ENCODE peak calls at places on chromosomes 6 and 20, in seven cellular contexts. One of them, this sample, is unnamed.

GRCh38 chr6:151375833-151376232 is 15.5 kb downstream of the ZBTB2 start:
- DNase-seq in heart right ventricle: no peak
- DNase-seq in cardiac fibroblast: no peak
- DNase-seq in left ventricle myocardium inferior: no peak
- DNase-seq in psoas muscle: no peak
- DNase-seq in fibroblast of the aortic adventitia: no peak
- DNase-seq in A549: no peak
- DNase-seq in this sample: no peak

GRCh38 chr20:25695532-25696383 is 895 bp downstream of the ZNF337 start:
- DNase-seq in A549: no peak
- DNase-seq in left ventricle myocardium inferior: no peak
- DNase-seq in cardiac fibroblast: peak; percentile 21
- DNase-seq in heart right ventricle: no peak
- DNase-seq in fibroblast of the aortic adventitia: peak; percentile 14
- DNase-seq in psoas muscle: no peak
- DNase-seq in this sample: no peak

GRCh38 chr6:130033999-130034814 is 15.8 kb downstream of the L3MBTL3 start:
- DNase-seq in heart right ventricle: no peak
- DNase-seq in A549: no peak
- DNase-seq in cardiac fibroblast: peak; percentile 54
- DNase-seq in psoas muscle: no peak
- DNase-seq in fibroblast of the aortic adventitia: peak; percentile 42
- DNase-seq in left ventricle myocardium inferior: no peak
- DNase-seq in this sample: peak; percentile 65

GRCh38 chr20:62321978-62322377 is 19.2 kb downstream of the ADRM1 start:
- DNase-seq in fibroblast of the aortic adventitia: no peak
- DNase-seq in heart right ventricle: peak; percentile 10
- DNase-seq in A549: no peak
- DNase-seq in left ventricle myocardium inferior: no peak
- DNase-seq in psoas muscle: no peak
- DNase-seq in cardiac fibroblast: no peak
- DNase-seq in this sample: no peak

GRCh38 chr6:104613416-104614001 is 246.2 kb downstream of the HACE1 start:
- DNase-seq in fibroblast of the aortic adventitia: no peak
- DNase-seq in left ventricle myocardium inferior: no peak
- DNase-seq in cardiac fibroblast: peak; percentile 28
- DNase-seq in heart right ventricle: no peak
- DNase-seq in A549: no peak
- DNase-seq in psoas muscle: no peak
- DNase-seq in this sample: peak; percentile 89

GRCh38 chr6:109117346-109118035 is 22.2 kb downstream of the CEP57L1 start:
- DNase-seq in A549: no peak
- DNase-seq in heart right ventricle: no peak
- DNase-seq in cardiac fibroblast: no peak
- DNase-seq in psoas muscle: no peak
- DNase-seq in fibroblast of the aortic adventitia: no peak
- DNase-seq in left ventricle myocardium inferior: no peak
- DNase-seq in this sample: no peak

GRCh38 chr20:57680131-57680716 is 29.6 kb downstream of the PMEPA1 start:
- DNase-seq in heart right ventricle: no peak
- DNase-seq in fibroblast of the aortic adventitia: no peak
- DNase-seq in A549: no peak
- DNase-seq in psoas muscle: no peak
- DNase-seq in left ventricle myocardium inferior: no peak
- DNase-seq in cardiac fibroblast: no peak
- DNase-seq in this sample: peak; percentile 28

GRCh38 chr6:109496036-109496761 is 13.2 kb upstream of the ZBTB24 start:
- DNase-seq in A549: no peak
- DNase-seq in heart right ventricle: no peak
- DNase-seq in left ventricle myocardium inferior: no peak
- DNase-seq in cardiac fibroblast: no peak
- DNase-seq in psoas muscle: no peak
- DNase-seq in fibroblast of the aortic adventitia: no peak
- DNase-seq in this sample: no peak

GRCh38 chr6:49555951-49556350 is 5.5 kb downstream of the C6orf141 start:
- DNase-seq in A549: no peak
- DNase-seq in left ventricle myocardium inferior: no peak
- DNase-seq in heart right ventricle: no peak
- DNase-seq in psoas muscle: no peak
- DNase-seq in fibroblast of the aortic adventitia: no peak
- DNase-seq in cardiac fibroblast: no peak
- DNase-seq in this sample: no peak
- H3K4me3 ChIP-seq in A549: peak overlapping the region; percentile 12
- H3K4me3 ChIP-seq in left ventricle myocardium inferior: no peak overlapping the region
- H3K4me3 ChIP-seq in heart right ventricle: no peak overlapping the region
- H3K4me3 ChIP-seq in psoas muscle: no peak overlapping the region
- H3K4me3 ChIP-seq in fibroblast of the aortic adventitia: no peak overlapping the region
- H3K4me3 ChIP-seq in cardiac fibroblast: no peak overlapping the region
- H3K4me3 ChIP-seq in this sample: no peak overlapping the region

GRCh38 chr6:26387565-26387964 is 4.7 kb downstream of the BTN2A2 start:
- DNase-seq in A549: no peak
- DNase-seq in cardiac fibroblast: no peak
- DNase-seq in left ventricle myocardium inferior: no peak
- DNase-seq in heart right ventricle: no peak
- DNase-seq in fibroblast of the aortic adventitia: no peak
- DNase-seq in psoas muscle: no peak
- DNase-seq in this sample: no peak

GRCh38 chr6:26388441-26388840 is 5.5 kb downstream of the BTN2A2 start:
- DNase-seq in fibroblast of the aortic adventitia: no peak
- DNase-seq in A549: no peak
- DNase-seq in cardiac fibroblast: peak; percentile 53
- DNase-seq in left ventricle myocardium inferior: no peak
- DNase-seq in heart right ventricle: no peak
- DNase-seq in psoas muscle: no peak
- DNase-seq in this sample: no peak

GRCh38 chr6:26388014-26388413 is 5.1 kb downstream of the BTN2A2 start:
- DNase-seq in A549: no peak
- DNase-seq in psoas muscle: no peak
- DNase-seq in left ventricle myocardium inferior: no peak
- DNase-seq in heart right ventricle: no peak
- DNase-seq in cardiac fibroblast: no peak
- DNase-seq in fibroblast of the aortic adventitia: no peak
- DNase-seq in this sample: no peak

GRCh38 chr6:26390504-26390903 is 7.6 kb downstream of the BTN2A2 start:
- DNase-seq in cardiac fibroblast: no peak
- DNase-seq in left ventricle myocardium inferior: no peak
- DNase-seq in fibroblast of the aortic adventitia: no peak
- DNase-seq in heart right ventricle: no peak
- DNase-seq in A549: no peak
- DNase-seq in psoas muscle: no peak
- DNase-seq in this sample: peak; percentile 43

GRCh38 chr6:26389349-26389799 is 6.5 kb downstream of the BTN2A2 start:
- DNase-seq in psoas muscle: no peak
- DNase-seq in left ventricle myocardium inferior: no peak
- DNase-seq in fibroblast of the aortic adventitia: no peak
- DNase-seq in heart right ventricle: no peak
- DNase-seq in A549: peak; percentile 25
- DNase-seq in cardiac fibroblast: peak; percentile 50
- DNase-seq in this sample: peak; percentile 57
- TF ChIP-seq CTCF in psoas muscle: no peak
- TF ChIP-seq CTCF in left ventricle myocardium inferior: no peak
- TF ChIP-seq CTCF in fibroblast of the aortic adventitia: no peak
- TF ChIP-seq CTCF in heart right ventricle: no peak
- TF ChIP-seq CTCF in A549: no peak
- TF ChIP-seq CTCF in cardiac fibroblast: no peak
- TF ChIP-seq CTCF in this sample: peak; percentile 22

DNA sequence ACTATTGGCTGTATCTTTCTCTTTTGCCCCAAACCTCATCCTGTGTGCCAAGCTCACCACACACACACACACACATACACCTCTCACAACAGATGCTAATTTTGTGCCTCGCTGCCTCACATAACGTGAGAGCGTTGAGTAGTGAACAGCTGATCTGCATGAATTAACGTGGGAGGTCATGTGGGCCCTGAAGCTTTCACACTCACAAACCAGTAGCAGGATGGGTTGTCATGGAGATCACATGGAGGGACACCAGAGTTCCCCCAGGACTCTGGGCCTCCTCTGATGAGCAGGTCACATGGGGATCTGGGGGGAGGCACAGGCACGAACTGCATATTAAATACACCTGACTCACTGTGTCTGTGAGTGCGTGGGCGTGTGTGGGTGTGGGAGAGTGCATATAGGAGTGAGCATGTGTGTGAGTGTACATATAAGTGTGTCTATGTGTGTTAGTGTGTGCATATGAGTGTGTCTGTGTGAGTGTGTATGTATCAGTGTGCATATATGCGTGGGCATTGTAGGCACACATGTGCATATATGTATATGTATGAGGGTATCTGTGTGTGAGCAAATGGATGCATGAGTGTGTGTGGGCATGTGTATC is 62.7 kb upstream of the SULF2 start:
- DNase-seq in left ventricle myocardium inferior: no peak
- DNase-seq in fibroblast of the aortic adventitia: no peak
- DNase-seq in cardiac fibroblast: no peak
- DNase-seq in heart right ventricle: no peak
- DNase-seq in A549: no peak
- DNase-seq in psoas muscle: no peak
- DNase-seq in this sample: no peak
- H3K4me3 ChIP-seq in left ventricle myocardium inferior: no peak overlapping the region
- H3K4me3 ChIP-seq in fibroblast of the aortic adventitia: no peak overlapping the region
- H3K4me3 ChIP-seq in cardiac fibroblast: no peak overlapping the region
- H3K4me3 ChIP-seq in heart right ventricle: no peak overlapping the region
- H3K4me3 ChIP-seq in A549: no peak overlapping the region
- H3K4me3 ChIP-seq in psoas muscle: no peak overlapping the region
- H3K4me3 ChIP-seq in this sample: no peak overlapping the region

GRCh38 chr6:17986656-17987575 is 519 bp downstream of the KIF13A start:
- DNase-seq in cardiac fibroblast: peak; percentile 58
- DNase-seq in heart right ventricle: peak; percentile 67
- DNase-seq in A549: peak; percentile 47
- DNase-seq in fibroblast of the aortic adventitia: peak; percentile 54
- DNase-seq in left ventricle myocardium inferior: peak; percentile 66
- DNase-seq in psoas muscle: peak; percentile 78
- DNase-seq in this sample: peak; percentile 52

GRCh38 chr6:17985934-17986655 is 1.3 kb downstream of the KIF13A start:
- DNase-seq in left ventricle myocardium inferior: no peak
- DNase-seq in fibroblast of the aortic adventitia: no peak
- DNase-seq in psoas muscle: no peak
- DNase-seq in cardiac fibroblast: no peak
- DNase-seq in A549: no peak
- DNase-seq in heart right ventricle: no peak
- DNase-seq in this sample: no peak

GRCh38 chr6:17988422-17988944 is 1.0 kb upstream of the KIF13A start:
- DNase-seq in psoas muscle: no peak
- DNase-seq in left ventricle myocardium inferior: no peak
- DNase-seq in A549: no peak
- DNase-seq in fibroblast of the aortic adventitia: no peak
- DNase-seq in heart right ventricle: no peak
- DNase-seq in cardiac fibroblast: no peak
- DNase-seq in this sample: no peak

GRCh38 chr6:17984822-17985660 is 2.4 kb downstream of the KIF13A start:
- DNase-seq in heart right ventricle: no peak
- DNase-seq in psoas muscle: no peak
- DNase-seq in A549: no peak
- DNase-seq in fibroblast of the aortic adventitia: peak; percentile 59
- DNase-seq in left ventricle myocardium inferior: no peak
- DNase-seq in cardiac fibroblast: no peak
- DNase-seq in this sample: peak; percentile 40

GRCh38 chr6:17987576-17988421 is at the start of gene KIF13A:
- DNase-seq in cardiac fibroblast: peak; percentile 63
- DNase-seq in A549: peak; percentile 49
- DNase-seq in heart right ventricle: peak; percentile 81
- DNase-seq in fibroblast of the aortic adventitia: peak; percentile 81
- DNase-seq in left ventricle myocardium inferior: peak; percentile 73
- DNase-seq in psoas muscle: peak; percentile 89
- DNase-seq in this sample: peak; percentile 57
- TF ChIP-seq CTCF in cardiac fibroblast: peak; percentile 2
- TF ChIP-seq CTCF in A549: peak; percentile 11
- TF ChIP-seq CTCF in heart right ventricle: no peak
- TF ChIP-seq CTCF in fibroblast of the aortic adventitia: peak; percentile 29
- TF ChIP-seq CTCF in left ventricle myocardium inferior: peak; percentile 50
- TF ChIP-seq CTCF in psoas muscle: peak; percentile 36
- TF ChIP-seq CTCF in this sample: peak; percentile 19

GRCh38 chr20:38862226-38862625 is 56.7 kb downstream of the PPP1R16B start:
- DNase-seq in psoas muscle: no peak
- DNase-seq in fibroblast of the aortic adventitia: no peak
- DNase-seq in A549: no peak
- DNase-seq in cardiac fibroblast: no peak
- DNase-seq in heart right ventricle: no peak
- DNase-seq in left ventricle myocardium inferior: no peak
- DNase-seq in this sample: no peak

GRCh38 chr20:38861071-38861401 is 55.5 kb downstream of the PPP1R16B start:
- DNase-seq in left ventricle myocardium inferior: no peak
- DNase-seq in cardiac fibroblast: no peak
- DNase-seq in heart right ventricle: no peak
- DNase-seq in psoas muscle: no peak
- DNase-seq in fibroblast of the aortic adventitia: no peak
- DNase-seq in A549: no peak
- DNase-seq in this sample: no peak

GRCh38 chr20:38856570-38856969 is 51.1 kb downstream of the PPP1R16B start:
- DNase-seq in A549: no peak
- DNase-seq in cardiac fibroblast: no peak
- DNase-seq in psoas muscle: no peak
- DNase-seq in fibroblast of the aortic adventitia: no peak
- DNase-seq in heart right ventricle: no peak
- DNase-seq in left ventricle myocardium inferior: no peak
- DNase-seq in this sample: no peak

GRCh38 chr20:38857703-38858102 is 52.2 kb downstream of the PPP1R16B start:
- DNase-seq in fibroblast of the aortic adventitia: no peak
- DNase-seq in A549: no peak
- DNase-seq in left ventricle myocardium inferior: no peak
- DNase-seq in heart right ventricle: no peak
- DNase-seq in psoas muscle: no peak
- DNase-seq in cardiac fibroblast: no peak
- DNase-seq in this sample: no peak

GRCh38 chr20:38859070-38859690 is 53.7 kb downstream of the PPP1R16B start:
- DNase-seq in heart right ventricle: no peak
- DNase-seq in cardiac fibroblast: no peak
- DNase-seq in psoas muscle: no peak
- DNase-seq in left ventricle myocardium inferior: no peak
- DNase-seq in fibroblast of the aortic adventitia: no peak
- DNase-seq in A549: no peak
- DNase-seq in this sample: no peak
- H3K4me3 ChIP-seq in heart right ventricle: no peak overlapping the region
- H3K4me3 ChIP-seq in cardiac fibroblast: no peak overlapping the region
- H3K4me3 ChIP-seq in psoas muscle: no peak overlapping the region
- H3K4me3 ChIP-seq in left ventricle myocardium inferior: no peak overlapping the region
- H3K4me3 ChIP-seq in fibroblast of the aortic adventitia: no peak overlapping the region
- H3K4me3 ChIP-seq in A549: no peak overlapping the region
- H3K4me3 ChIP-seq in this sample: no peak overlapping the region

This sample was measured in choroid plexus epithelial cell.